ENCODE peak calls at places on chromosomes 6 and 20, in six cellular contexts. E is PC-3; R is GM13976; N is activated naive CD4-positive, alpha-beta T cell treated with anti-CD3 and anti-CD28 coated beads for 36 hours; Y is endothelial cell; I is LHCN-M2. S is an unnamed sample.

GRCh38 chr20:18164356-18164755 is 26.7 kb downstream of the KAT14 start:
- DNase-seq in I (peak), R (no peak), Y (no peak), E (peak), N (no peak), S (no peak)

GRCh38 chr20:24768977-24769675 is 179.9 kb upstream of the CST7 start:
- DNase-seq in R (no peak), N (no peak), Y (no peak), I (peak), E (no peak), S (no peak)

GRCh38 chr6:12477616-12478015 is 187.5 kb downstream of the EDN1 start:
- DNase-seq in Y (no peak), E (no peak), I (no peak), N (no peak), R (no peak), S (no peak)

GRCh38 chr6:84549912-84550311 is 214.5 kb downstream of the TBX18 start:
- DNase-seq in I (no peak), N (no peak), E (peak), Y (peak), R (no peak), S (no peak)

GRCh38 chr6:165766457-165766856 is 103.4 kb upstream of the PDE10A start:
- DNase-seq in R (no peak), E (peak), I (no peak), N (no peak), Y (no peak), S (peak)

GRCh38 chr20:48007356-48007755 is 222.1 kb upstream of the SULF2 start:
- DNase-seq in I (no peak), N (no peak), Y (no peak), R (no peak), E (no peak), S (no peak)

GRCh38 chr20:62344092-62344491 is 23.0 kb downstream of the LAMA5 start:
- DNase-seq in Y (no peak), R (no peak), E (no peak), I (no peak), N (no peak), S (no peak)

GRCh38 chr6:169886631-169887227 is 135.3 kb downstream of the ERMARD start:
- DNase-seq in I (no peak), Y (no peak), E (no peak), R (no peak), N (no peak), S (no peak)

GRCh38 chr6:72699142-72699541 is 77.3 kb downstream of the KCNQ5 start:
- DNase-seq in Y (no peak), R (no peak), I (peak), N (no peak), E (peak), S (no peak)

GRCh38 chr20:57086066-57086465 is 180.4 kb downstream of the BMP7 start:
- DNase-seq in Y (no peak), N (no peak), E (no peak), I (no peak), R (no peak), S (no peak)

GRCh38 chr6:14921170-14921569 is 324.7 kb upstream of the JARID2 start:
- DNase-seq in E (no peak), R (no peak), I (peak), Y (peak), N (no peak), S (no peak)

GRCh38 chr6:136553166-136553787 is 3.1 kb upstream of the MAP7 start:
- DNase-seq in R (no peak), E (no peak), Y (no peak), I (no peak), N (no peak), S (no peak)

GRCh38 chr6:89643411-89643810 is 4.9 kb upstream of the LYRM2 start:
- DNase-seq in R (no peak), E (no peak), Y (no peak), N (no peak), I (no peak), S (no peak)

GRCh38 chr6:142489722-142490610 is 188.2 kb downstream of the ADGRG6 start:
- DNase-seq in N (no peak), Y (no peak), E (no peak), I (peak), R (no peak), S (peak)

GRCh38 chr6:137389150-137389664 is 105.0 kb downstream of the OLIG3 start:
- DNase-seq in E (peak), R (peak), I (peak), N (peak), Y (no peak), S (peak)

S was measured in NCI-H226.